ENCODE peak calls at places on chromosomes 3 and 15, in seven cellular contexts. One of them, this sample, is unnamed.

GRCh38 chr3:126158016-126158911 is 22.1 kb downstream of the ALDH1L1 start:
- DNase-seq in stimulated activated CD4-positive, alpha-beta T cell treated with anti-CD3 and anti-CD28 coated beads, Interleukin-1b, Interleukin-23, amount 100 ng/mL, for 4 hours: no peak
- DNase-seq in psoas muscle: no peak
- DNase-seq in left lobe of liver: peak; percentile 41
- DNase-seq in HT-29: no peak
- DNase-seq in NCI-H1092: no peak
- DNase-seq in stimulated activated CD8-positive, alpha-beta memory T cell treated with anti-CD3 and anti-CD28 coated beads, Interleukin-15, amount 100 ng/mL, for 24 hours: no peak
- DNase-seq in this sample: no peak

GRCh38 chr15:93124126-93124525 is 35.1 kb upstream of the RGMA start:
- DNase-seq in psoas muscle: no peak
- DNase-seq in HT-29: no peak
- DNase-seq in NCI-H1092: no peak
- DNase-seq in left lobe of liver: no peak
- DNase-seq in stimulated activated CD4-positive, alpha-beta T cell treated with anti-CD3 and anti-CD28 coated beads, Interleukin-1b, Interleukin-23, amount 100 ng/mL, for 4 hours: no peak
- DNase-seq in stimulated activated CD8-positive, alpha-beta memory T cell treated with anti-CD3 and anti-CD28 coated beads, Interleukin-15, amount 100 ng/mL, for 24 hours: no peak
- DNase-seq in this sample: no peak

GRCh38 chr15:39466428-39466827 is 114.5 kb upstream of the THBS1 start:
- DNase-seq in left lobe of liver: peak; percentile 53
- DNase-seq in stimulated activated CD4-positive, alpha-beta T cell treated with anti-CD3 and anti-CD28 coated beads, Interleukin-1b, Interleukin-23, amount 100 ng/mL, for 4 hours: no peak
- DNase-seq in NCI-H1092: no peak
- DNase-seq in HT-29: no peak
- DNase-seq in psoas muscle: peak; percentile 62
- DNase-seq in stimulated activated CD8-positive, alpha-beta memory T cell treated with anti-CD3 and anti-CD28 coated beads, Interleukin-15, amount 100 ng/mL, for 24 hours: no peak
- DNase-seq in this sample: peak; percentile 84

GRCh38 chr15:63481105-63481810 is 23.1 kb upstream of the USP3 start:
- DNase-seq in left lobe of liver: no peak
- DNase-seq in HT-29: peak; percentile 45
- DNase-seq in stimulated activated CD8-positive, alpha-beta memory T cell treated with anti-CD3 and anti-CD28 coated beads, Interleukin-15, amount 100 ng/mL, for 24 hours: no peak
- DNase-seq in NCI-H1092: no peak
- DNase-seq in stimulated activated CD4-positive, alpha-beta T cell treated with anti-CD3 and anti-CD28 coated beads, Interleukin-1b, Interleukin-23, amount 100 ng/mL, for 4 hours: no peak
- DNase-seq in psoas muscle: no peak
- DNase-seq in this sample: no peak

GRCh38 chr3:16174976-16175901 is 759 bp downstream of the GALNT15 start:
- DNase-seq in HT-29: no peak
- DNase-seq in psoas muscle: peak; percentile 39
- DNase-seq in left lobe of liver: peak; percentile 23
- DNase-seq in NCI-H1092: no peak
- DNase-seq in stimulated activated CD4-positive, alpha-beta T cell treated with anti-CD3 and anti-CD28 coated beads, Interleukin-1b, Interleukin-23, amount 100 ng/mL, for 4 hours: no peak
- DNase-seq in stimulated activated CD8-positive, alpha-beta memory T cell treated with anti-CD3 and anti-CD28 coated beads, Interleukin-15, amount 100 ng/mL, for 24 hours: no peak
- DNase-seq in this sample: no peak

GRCh38 chr3:134017490-134017889 is 12.2 kb downstream of the SLCO2A1 start:
- DNase-seq in stimulated activated CD8-positive, alpha-beta memory T cell treated with anti-CD3 and anti-CD28 coated beads, Interleukin-15, amount 100 ng/mL, for 24 hours: no peak
- DNase-seq in stimulated activated CD4-positive, alpha-beta T cell treated with anti-CD3 and anti-CD28 coated beads, Interleukin-1b, Interleukin-23, amount 100 ng/mL, for 4 hours: no peak
- DNase-seq in left lobe of liver: no peak
- DNase-seq in NCI-H1092: no peak
- DNase-seq in HT-29: no peak
- DNase-seq in psoas muscle: no peak
- DNase-seq in this sample: peak; percentile 39

GRCh38 chr3:27105904-27106303 is 263.3 kb downstream of the NEK10 start:
- DNase-seq in stimulated activated CD8-positive, alpha-beta memory T cell treated with anti-CD3 and anti-CD28 coated beads, Interleukin-15, amount 100 ng/mL, for 24 hours: no peak
- DNase-seq in stimulated activated CD4-positive, alpha-beta T cell treated with anti-CD3 and anti-CD28 coated beads, Interleukin-1b, Interleukin-23, amount 100 ng/mL, for 4 hours: no peak
- DNase-seq in HT-29: no peak
- DNase-seq in left lobe of liver: no peak
- DNase-seq in psoas muscle: no peak
- DNase-seq in NCI-H1092: no peak
- DNase-seq in this sample: no peak

GRCh38 chr15:27576576-27576975 is 522.5 kb downstream of the OCA2 start:
- DNase-seq in HT-29: no peak
- DNase-seq in stimulated activated CD4-positive, alpha-beta T cell treated with anti-CD3 and anti-CD28 coated beads, Interleukin-1b, Interleukin-23, amount 100 ng/mL, for 4 hours: no peak
- DNase-seq in left lobe of liver: no peak
- DNase-seq in stimulated activated CD8-positive, alpha-beta memory T cell treated with anti-CD3 and anti-CD28 coated beads, Interleukin-15, amount 100 ng/mL, for 24 hours: no peak
- DNase-seq in NCI-H1092: no peak
- DNase-seq in psoas muscle: no peak
- DNase-seq in this sample: no peak

GRCh38 chr3:112425858-112426750 is 73.2 kb downstream of the BTLA start:
- DNase-seq in stimulated activated CD8-positive, alpha-beta memory T cell treated with anti-CD3 and anti-CD28 coated beads, Interleukin-15, amount 100 ng/mL, for 24 hours: no peak
- DNase-seq in HT-29: no peak
- DNase-seq in NCI-H1092: no peak
- DNase-seq in stimulated activated CD4-positive, alpha-beta T cell treated with anti-CD3 and anti-CD28 coated beads, Interleukin-1b, Interleukin-23, amount 100 ng/mL, for 4 hours: no peak
- DNase-seq in psoas muscle: no peak
- DNase-seq in left lobe of liver: no peak
- DNase-seq in this sample: no peak

GRCh38 chr15:41489641-41490040 is 4.0 kb upstream of the ITPKA start:
- DNase-seq in psoas muscle: no peak
- DNase-seq in left lobe of liver: no peak
- DNase-seq in NCI-H1092: no peak
- DNase-seq in stimulated activated CD4-positive, alpha-beta T cell treated with anti-CD3 and anti-CD28 coated beads, Interleukin-1b, Interleukin-23, amount 100 ng/mL, for 4 hours: no peak
- DNase-seq in HT-29: no peak
- DNase-seq in stimulated activated CD8-positive, alpha-beta memory T cell treated with anti-CD3 and anti-CD28 coated beads, Interleukin-15, amount 100 ng/mL, for 24 hours: no peak
- DNase-seq in this sample: no peak

GRCh38 chr3:188002626-188003138 is 151.3 kb upstream of the LPP start:
- DNase-seq in stimulated activated CD4-positive, alpha-beta T cell treated with anti-CD3 and anti-CD28 coated beads, Interleukin-1b, Interleukin-23, amount 100 ng/mL, for 4 hours: no peak
- DNase-seq in stimulated activated CD8-positive, alpha-beta memory T cell treated with anti-CD3 and anti-CD28 coated beads, Interleukin-15, amount 100 ng/mL, for 24 hours: no peak
- DNase-seq in HT-29: peak; percentile 14
- DNase-seq in NCI-H1092: no peak
- DNase-seq in left lobe of liver: no peak
- DNase-seq in psoas muscle: no peak
- DNase-seq in this sample: no peak

GRCh38 chr3:49120438-49121135 is at the start of gene USP19:
- DNase-seq in psoas muscle: peak; percentile 97
- DNase-seq in stimulated activated CD8-positive, alpha-beta memory T cell treated with anti-CD3 and anti-CD28 coated beads, Interleukin-15, amount 100 ng/mL, for 24 hours: peak; percentile 90
- DNase-seq in HT-29: peak; percentile 83
- DNase-seq in NCI-H1092: peak; percentile 88
- DNase-seq in left lobe of liver: peak; percentile 97
- DNase-seq in stimulated activated CD4-positive, alpha-beta T cell treated with anti-CD3 and anti-CD28 coated beads, Interleukin-1b, Interleukin-23, amount 100 ng/mL, for 4 hours: peak; percentile 85
- DNase-seq in this sample: peak; percentile 98

This sample was measured in sigmoid colon.